ENCODE peak calls at places on chromosomes 1 and 21, in seven cellular contexts. S is activated T-cell treated with anti-CD3 and anti-CD28 coated beads for 24 hours; X is putamen; M is retina; Q is stimulated activated CD4-positive, alpha-beta T cell treated with anti-CD3 and anti-CD28 coated beads, Interleukin-2, amount 100 ng/mL, for 24 hours; W is fibroblast of the conjunctiva; P is amniotic stem cell. Y is an unnamed sample.

GRCh38 chr1:15115542-15116330 is 37.8 kb upstream of the TMEM51 start:
- DNase-seq in S (no peak), X (no peak), M (no peak), Q (no peak), W (no peak), P (no peak), Y (no peak)

GRCh38 chr1:32068891-32069590 is 3.7 kb upstream of the TMEM39B start:
- DNase-seq in S (no peak), X (no peak), M (no peak), Q (no peak), W (no peak), P (no peak), Y (no peak)

GRCh38 chr1:232404227-232404626 is 225.7 kb downstream of the SIPA1L2 start:
- DNase-seq in S (no peak), X (no peak), M (no peak), Q (no peak), W (no peak), P (no peak), Y (no peak)

GRCh38 chr1:227915564-227916553 is 31.9 kb downstream of the WNT9A start:
- DNase-seq in S (no peak), X (no peak), M (no peak), Q (no peak), W (no peak), P (no peak), Y (no peak)

GRCh38 chr1:41898191-41898713 is 20.5 kb downstream of the HIVEP3 start:
- DNase-seq in S (peak; percentile 68), X (no peak), M (no peak), Q (peak; percentile 73), W (no peak), P (no peak), Y (no peak)

GRCh38 chr1:190172636-190173410 is 304.8 kb downstream of the BRINP3 start:
- DNase-seq in S (no peak), X (no peak), M (no peak), Q (no peak), W (no peak), P (no peak), Y (no peak)

GRCh38 chr1:154629160-154630073 is 21.4 kb upstream of the ADAR start:
- DNase-seq in S (no peak), X (no peak), M (no peak), Q (no peak), W (no peak), P (no peak), Y (no peak)

GRCh38 chr1:4599951-4600481 is 54.4 kb upstream of the AJAP1 start:
- DNase-seq in S (no peak), X (no peak), M (no peak), Q (no peak), W (no peak), P (no peak), Y (no peak)

GRCh38 chr1:6183520-6183989 is 3.4 kb upstream of the CHD5 start:
- DNase-seq in S (no peak), X (no peak), M (no peak), Q (no peak), W (no peak), P (no peak), Y (no peak)

GRCh38 chr1:153397924-153398651 is 7.2 kb upstream of the S100A8 start:
- DNase-seq in S (no peak), X (no peak), M (no peak), Q (no peak), W (no peak), P (no peak), Y (no peak)

GRCh38 chr1:72869873-72870272 is 587.5 kb upstream of the NEGR1 start:
- DNase-seq in S (no peak), X (no peak), M (no peak), Q (no peak), W (no peak), P (no peak), Y (no peak)

GRCh38 chr1:60265560-60266535 is 192.3 kb upstream of the C1orf87 start:
- DNase-seq in S (no peak), X (no peak), M (no peak), Q (no peak), W (no peak), P (no peak), Y (peak; percentile 82)

GRCh38 chr1:109579496-109579895 is 31.1 kb downstream of the GNAI3 start:
- DNase-seq in S (no peak), X (no peak), M (no peak), Q (no peak), W (no peak), P (no peak), Y (no peak)

GRCh38 chr1:30911061-30911954 is 2.8 kb upstream of the SDC3 start:
- DNase-seq in S (peak; percentile 26), X (peak; percentile 85), M (peak; percentile 88), Q (peak; percentile 61), W (peak; percentile 81), P (peak; percentile 80), Y (no peak)

GRCh38 chr21:40769231-40769630 is 77.7 kb downstream of the DSCAM start:
- DNase-seq in S (no peak), X (no peak), M (no peak), Q (no peak), W (no peak), P (no peak), Y (no peak)

GRCh38 chr21:39029086-39029772 is 154.0 kb downstream of the PSMG1 start:
- DNase-seq in S (no peak), X (no peak), M (no peak), Q (no peak), W (peak; percentile 43), P (peak; percentile 37), Y (no peak)

GRCh38 chr1:15848143-15848928 is 829 bp downstream of the SPEN start:
- DNase-seq in S (peak; percentile 26), X (peak; percentile 29), M (peak; percentile 70), Q (peak; percentile 52), W (no peak), P (no peak), Y (no peak)

GRCh38 chr1:89085781-89086180 is 20.8 kb upstream of the GBP1 start:
- DNase-seq in S (no peak), X (no peak), M (no peak), Q (peak; percentile 59), W (peak; percentile 43), P (no peak), Y (no peak)

GRCh38 chr1:90708236-90708786 is 8.8 kb downstream of the BARHL2 start:
- DNase-seq in S (no peak), X (no peak), M (peak; percentile 31), Q (no peak), W (no peak), P (no peak), Y (no peak)

GRCh38 chr1:110581637-110582036 is 24.5 kb downstream of the KCNA2 start:
- DNase-seq in S (no peak), X (peak; percentile 84), M (no peak), Q (no peak), W (no peak), P (no peak), Y (no peak)

GRCh38 chr1:58442114-58442513 is 104.4 kb downstream of the OMA1 start:
- DNase-seq in S (no peak), X (no peak), M (peak; percentile 67), Q (no peak), W (no peak), P (no peak), Y (peak; percentile 39)

GRCh38 chr1:112614460-112615065 is 4.4 kb downstream of the ST7L start:
- DNase-seq in S (no peak), X (no peak), M (peak; percentile 3), Q (no peak), W (peak; percentile 53), P (no peak), Y (no peak)

GRCh38 chr1:151980287-151981177 is 13.1 kb downstream of the S100A10 start:
- DNase-seq in S (no peak), X (no peak), M (no peak), Q (no peak), W (peak; percentile 89), P (no peak), Y (no peak)

GRCh38 chr1:101653482-101653946 is 343.2 kb downstream of the OLFM3 start:
- DNase-seq in S (no peak), X (no peak), M (no peak), Q (no peak), W (no peak), P (peak; percentile 3), Y (no peak)

GRCh38 chr1:7427901-7428300 is 343.2 kb upstream of the VAMP3 start:
- DNase-seq in S (no peak), X (no peak), M (no peak), Q (no peak), W (no peak), P (no peak), Y (no peak)

GRCh38 chr1:24548070-24548469 is 7.8 kb upstream of the NCMAP start:
- DNase-seq in S (no peak), X (no peak), M (no peak), Q (no peak), W (no peak), P (no peak), Y (no peak)

GRCh38 chr1:66217021-66217420 is 316.9 kb upstream of the SGIP1 start:
- DNase-seq in S (no peak), X (no peak), M (no peak), Q (no peak), W (no peak), P (no peak), Y (no peak)

GRCh38 chr1:223364685-223365382 is 858 bp upstream of the SUSD4 start:
- DNase-seq in S (no peak), X (no peak), M (peak; percentile 64), Q (peak; percentile 31), W (no peak), P (no peak), Y (no peak)

Y was measured in epithelial cell of proximal tubule.